ENCODE peak calls at places on chromosomes 11 and 22, in seven cellular contexts. One of them, this sample, is unnamed.
A peak's percentile ranks its signal among the peaks of the same experiment; 100 is the strongest.

GRCh38 chr22:42966389-42966998 is 48.5 kb downstream of the PACSIN2 start:
- DNase-seq in AG09309: no peak
- DNase-seq in A549: no peak
- DNase-seq in stimulated activated CD4-positive, alpha-beta T cell treated with anti-CD3 and anti-CD28 coated beads, Interleukin-1b, Interleukin-23, amount 100 ng/mL, for 1 hour: no peak
- DNase-seq in amygdala: no peak
- DNase-seq in stimulated activated CD8-positive, alpha-beta memory T cell treated with anti-CD3 and anti-CD28 coated beads, Interleukin-7, amount 100 ng/mL, for 1 hour: no peak
- DNase-seq in BJ: no peak
- DNase-seq in this sample: no peak

GRCh38 chr11:112797653-112798293 is 163.4 kb upstream of the NCAM1 start:
- DNase-seq in stimulated activated CD4-positive, alpha-beta T cell treated with anti-CD3 and anti-CD28 coated beads, Interleukin-1b, Interleukin-23, amount 100 ng/mL, for 1 hour: no peak
- DNase-seq in BJ: no peak
- DNase-seq in amygdala: peak; percentile 54
- DNase-seq in stimulated activated CD8-positive, alpha-beta memory T cell treated with anti-CD3 and anti-CD28 coated beads, Interleukin-7, amount 100 ng/mL, for 1 hour: no peak
- DNase-seq in A549: peak; percentile 12
- DNase-seq in AG09309: no peak
- DNase-seq in this sample: no peak

GRCh38 chr11:44622721-44623258 is 57.3 kb downstream of the CD82 start:
- DNase-seq in AG09309: no peak
- DNase-seq in BJ: no peak
- DNase-seq in stimulated activated CD4-positive, alpha-beta T cell treated with anti-CD3 and anti-CD28 coated beads, Interleukin-1b, Interleukin-23, amount 100 ng/mL, for 1 hour: no peak
- DNase-seq in amygdala: no peak
- DNase-seq in stimulated activated CD8-positive, alpha-beta memory T cell treated with anti-CD3 and anti-CD28 coated beads, Interleukin-7, amount 100 ng/mL, for 1 hour: no peak
- DNase-seq in A549: no peak
- DNase-seq in this sample: no peak

GRCh38 chr22:49910229-49911155 is 7.7 kb downstream of the ALG12 start:
- DNase-seq in BJ: no peak
- DNase-seq in AG09309: no peak
- DNase-seq in amygdala: no peak
- DNase-seq in A549: no peak
- DNase-seq in stimulated activated CD8-positive, alpha-beta memory T cell treated with anti-CD3 and anti-CD28 coated beads, Interleukin-7, amount 100 ng/mL, for 1 hour: no peak
- DNase-seq in stimulated activated CD4-positive, alpha-beta T cell treated with anti-CD3 and anti-CD28 coated beads, Interleukin-1b, Interleukin-23, amount 100 ng/mL, for 1 hour: no peak
- DNase-seq in this sample: no peak

GRCh38 chr11:123145220-123145619 is 49.8 kb downstream of the CLMP start:
- DNase-seq in stimulated activated CD4-positive, alpha-beta T cell treated with anti-CD3 and anti-CD28 coated beads, Interleukin-1b, Interleukin-23, amount 100 ng/mL, for 1 hour: no peak
- DNase-seq in A549: peak; percentile 94
- DNase-seq in BJ: no peak
- DNase-seq in AG09309: no peak
- DNase-seq in amygdala: no peak
- DNase-seq in stimulated activated CD8-positive, alpha-beta memory T cell treated with anti-CD3 and anti-CD28 coated beads, Interleukin-7, amount 100 ng/mL, for 1 hour: no peak
- DNase-seq in this sample: no peak

GRCh38 chr22:43387815-43388214 is 24.0 kb upstream of the MPPED1 start:
- DNase-seq in stimulated activated CD4-positive, alpha-beta T cell treated with anti-CD3 and anti-CD28 coated beads, Interleukin-1b, Interleukin-23, amount 100 ng/mL, for 1 hour: no peak
- DNase-seq in stimulated activated CD8-positive, alpha-beta memory T cell treated with anti-CD3 and anti-CD28 coated beads, Interleukin-7, amount 100 ng/mL, for 1 hour: no peak
- DNase-seq in AG09309: no peak
- DNase-seq in amygdala: no peak
- DNase-seq in BJ: no peak
- DNase-seq in A549: no peak
- DNase-seq in this sample: no peak

GRCh38 chr11:89443366-89444303 is 47.5 kb downstream of the NOX4 start:
- DNase-seq in A549: no peak
- DNase-seq in amygdala: no peak
- DNase-seq in AG09309: no peak
- DNase-seq in stimulated activated CD8-positive, alpha-beta memory T cell treated with anti-CD3 and anti-CD28 coated beads, Interleukin-7, amount 100 ng/mL, for 1 hour: no peak
- DNase-seq in BJ: no peak
- DNase-seq in stimulated activated CD4-positive, alpha-beta T cell treated with anti-CD3 and anti-CD28 coated beads, Interleukin-1b, Interleukin-23, amount 100 ng/mL, for 1 hour: no peak
- DNase-seq in this sample: no peak

GRCh38 chr11:61347916-61348461 is 13.7 kb downstream of the CYB561A3 start:
- DNase-seq in stimulated activated CD8-positive, alpha-beta memory T cell treated with anti-CD3 and anti-CD28 coated beads, Interleukin-7, amount 100 ng/mL, for 1 hour: no peak
- DNase-seq in amygdala: no peak
- DNase-seq in BJ: no peak
- DNase-seq in A549: no peak
- DNase-seq in stimulated activated CD4-positive, alpha-beta T cell treated with anti-CD3 and anti-CD28 coated beads, Interleukin-1b, Interleukin-23, amount 100 ng/mL, for 1 hour: no peak
- DNase-seq in AG09309: no peak
- DNase-seq in this sample: no peak

GRCh38 chr11:61077936-61078335 is 24.4 kb upstream of the CD5 start:
- DNase-seq in stimulated activated CD4-positive, alpha-beta T cell treated with anti-CD3 and anti-CD28 coated beads, Interleukin-1b, Interleukin-23, amount 100 ng/mL, for 1 hour: no peak
- DNase-seq in AG09309: no peak
- DNase-seq in stimulated activated CD8-positive, alpha-beta memory T cell treated with anti-CD3 and anti-CD28 coated beads, Interleukin-7, amount 100 ng/mL, for 1 hour: no peak
- DNase-seq in amygdala: no peak
- DNase-seq in BJ: no peak
- DNase-seq in A549: no peak
- DNase-seq in this sample: no peak

GRCh38 chr22:32005453-32005852 is 37.6 kb upstream of the SLC5A1 start:
- DNase-seq in amygdala: no peak
- DNase-seq in stimulated activated CD8-positive, alpha-beta memory T cell treated with anti-CD3 and anti-CD28 coated beads, Interleukin-7, amount 100 ng/mL, for 1 hour: no peak
- DNase-seq in A549: peak; percentile 40
- DNase-seq in stimulated activated CD4-positive, alpha-beta T cell treated with anti-CD3 and anti-CD28 coated beads, Interleukin-1b, Interleukin-23, amount 100 ng/mL, for 1 hour: no peak
- DNase-seq in BJ: no peak
- DNase-seq in AG09309: peak; percentile 24
- DNase-seq in this sample: no peak

GRCh38 chr11:47786373-47786772 is 19.2 kb upstream of the FNBP4 start:
- DNase-seq in A549: no peak
- DNase-seq in BJ: no peak
- DNase-seq in amygdala: no peak
- DNase-seq in stimulated activated CD4-positive, alpha-beta T cell treated with anti-CD3 and anti-CD28 coated beads, Interleukin-1b, Interleukin-23, amount 100 ng/mL, for 1 hour: no peak
- DNase-seq in AG09309: no peak
- DNase-seq in stimulated activated CD8-positive, alpha-beta memory T cell treated with anti-CD3 and anti-CD28 coated beads, Interleukin-7, amount 100 ng/mL, for 1 hour: no peak
- DNase-seq in this sample: no peak

GRCh38 chr11:130865091-130865771 is 51.0 kb downstream of the SNX19 start:
- DNase-seq in stimulated activated CD4-positive, alpha-beta T cell treated with anti-CD3 and anti-CD28 coated beads, Interleukin-1b, Interleukin-23, amount 100 ng/mL, for 1 hour: no peak
- DNase-seq in A549: no peak
- DNase-seq in stimulated activated CD8-positive, alpha-beta memory T cell treated with anti-CD3 and anti-CD28 coated beads, Interleukin-7, amount 100 ng/mL, for 1 hour: no peak
- DNase-seq in amygdala: no peak
- DNase-seq in BJ: no peak
- DNase-seq in AG09309: no peak
- DNase-seq in this sample: no peak

GRCh38 chr11:72303179-72303578 is 59.2 kb upstream of the PHOX2A start:
- DNase-seq in stimulated activated CD8-positive, alpha-beta memory T cell treated with anti-CD3 and anti-CD28 coated beads, Interleukin-7, amount 100 ng/mL, for 1 hour: no peak
- DNase-seq in stimulated activated CD4-positive, alpha-beta T cell treated with anti-CD3 and anti-CD28 coated beads, Interleukin-1b, Interleukin-23, amount 100 ng/mL, for 1 hour: no peak
- DNase-seq in A549: no peak
- DNase-seq in amygdala: no peak
- DNase-seq in AG09309: no peak
- DNase-seq in BJ: no peak
- DNase-seq in this sample: no peak

GRCh38 chr22:50256936-50257440 is 4.5 kb downstream of the MAPK12 start:
- DNase-seq in amygdala: no peak
- DNase-seq in stimulated activated CD4-positive, alpha-beta T cell treated with anti-CD3 and anti-CD28 coated beads, Interleukin-1b, Interleukin-23, amount 100 ng/mL, for 1 hour: no peak
- DNase-seq in BJ: no peak
- DNase-seq in AG09309: no peak
- DNase-seq in A549: no peak
- DNase-seq in stimulated activated CD8-positive, alpha-beta memory T cell treated with anti-CD3 and anti-CD28 coated beads, Interleukin-7, amount 100 ng/mL, for 1 hour: no peak
- DNase-seq in this sample: no peak

GRCh38 chr11:69298778-69299461 is 5.0 kb downstream of the MYEOV start:
- DNase-seq in AG09309: no peak
- DNase-seq in BJ: no peak
- DNase-seq in A549: peak; percentile 65
- DNase-seq in stimulated activated CD8-positive, alpha-beta memory T cell treated with anti-CD3 and anti-CD28 coated beads, Interleukin-7, amount 100 ng/mL, for 1 hour: no peak
- DNase-seq in stimulated activated CD4-positive, alpha-beta T cell treated with anti-CD3 and anti-CD28 coated beads, Interleukin-1b, Interleukin-23, amount 100 ng/mL, for 1 hour: no peak
- DNase-seq in amygdala: no peak
- DNase-seq in this sample: no peak

GRCh38 chr22:50531546-50532352 is 1.9 kb upstream of the TYMP start:
- DNase-seq in AG09309: no peak
- DNase-seq in stimulated activated CD8-positive, alpha-beta memory T cell treated with anti-CD3 and anti-CD28 coated beads, Interleukin-7, amount 100 ng/mL, for 1 hour: no peak
- DNase-seq in A549: peak; percentile 75
- DNase-seq in BJ: no peak
- DNase-seq in stimulated activated CD4-positive, alpha-beta T cell treated with anti-CD3 and anti-CD28 coated beads, Interleukin-1b, Interleukin-23, amount 100 ng/mL, for 1 hour: peak; percentile 47
- DNase-seq in amygdala: no peak
- DNase-seq in this sample: peak; percentile 83

GRCh38 chr22:30605449-30606110 is 1.4 kb upstream of the TCN2 start:
- DNase-seq in stimulated activated CD4-positive, alpha-beta T cell treated with anti-CD3 and anti-CD28 coated beads, Interleukin-1b, Interleukin-23, amount 100 ng/mL, for 1 hour: no peak
- DNase-seq in BJ: no peak
- DNase-seq in amygdala: no peak
- DNase-seq in stimulated activated CD8-positive, alpha-beta memory T cell treated with anti-CD3 and anti-CD28 coated beads, Interleukin-7, amount 100 ng/mL, for 1 hour: no peak
- DNase-seq in AG09309: no peak
- DNase-seq in A549: peak; percentile 69
- DNase-seq in this sample: peak; percentile 25

GRCh38 chr11:92740251-92740650 is 229.2 kb upstream of the MTNR1B start:
- DNase-seq in BJ: no peak
- DNase-seq in A549: no peak
- DNase-seq in stimulated activated CD4-positive, alpha-beta T cell treated with anti-CD3 and anti-CD28 coated beads, Interleukin-1b, Interleukin-23, amount 100 ng/mL, for 1 hour: no peak
- DNase-seq in AG09309: no peak
- DNase-seq in amygdala: no peak
- DNase-seq in stimulated activated CD8-positive, alpha-beta memory T cell treated with anti-CD3 and anti-CD28 coated beads, Interleukin-7, amount 100 ng/mL, for 1 hour: no peak
- DNase-seq in this sample: no peak

GRCh38 chr11:70942593-70942992 is 309.8 kb downstream of the SHANK2 start:
- DNase-seq in AG09309: no peak
- DNase-seq in A549: peak; percentile 72
- DNase-seq in stimulated activated CD4-positive, alpha-beta T cell treated with anti-CD3 and anti-CD28 coated beads, Interleukin-1b, Interleukin-23, amount 100 ng/mL, for 1 hour: no peak
- DNase-seq in amygdala: no peak
- DNase-seq in stimulated activated CD8-positive, alpha-beta memory T cell treated with anti-CD3 and anti-CD28 coated beads, Interleukin-7, amount 100 ng/mL, for 1 hour: no peak
- DNase-seq in BJ: no peak
- DNase-seq in this sample: no peak

GRCh38 chr11:64323373-64323772 is 5.5 kb downstream of the PRDX5 start:
- DNase-seq in BJ: no peak
- DNase-seq in amygdala: no peak
- DNase-seq in stimulated activated CD8-positive, alpha-beta memory T cell treated with anti-CD3 and anti-CD28 coated beads, Interleukin-7, amount 100 ng/mL, for 1 hour: no peak
- DNase-seq in AG09309: no peak
- DNase-seq in stimulated activated CD4-positive, alpha-beta T cell treated with anti-CD3 and anti-CD28 coated beads, Interleukin-1b, Interleukin-23, amount 100 ng/mL, for 1 hour: no peak
- DNase-seq in A549: no peak
- DNase-seq in this sample: no peak

This sample was measured in naive B cell.